ENCODE peak calls at places on chromosomes 13 and 19, in five cellular contexts. Y is stimulated activated CD4-positive, alpha-beta T cell treated with anti-CD3 and anti-CD28 coated beads, Interleukin-12 subunit alpha, Interleukin-12 subunit beta, amount 100 ng/mL, for 4 hours; T is CD8-positive, alpha-beta memory T cell; N is HFF-Myc; Z is cardiac muscle cell. S is an unnamed sample.
A peak's percentile ranks its signal among the peaks of the same experiment; 100 is the strongest.

GRCh38 chr13:108551674-108552073 is 77.7 kb upstream of the MYO16 start:
- DNase-seq in Y (no peak), T (no peak), N (peak; percentile 10), Z (no peak), S (no peak)

GRCh38 chr19:45110811-45111210 is 17.8 kb downstream of the PPP1R37 start:
- DNase-seq in Y (no peak), T (no peak), N (no peak), Z (no peak), S (no peak)

GRCh38 chr19:48102870-48103751 is 7.5 kb downstream of the PLA2G4C start:
- DNase-seq in Y (no peak), T (no peak), N (no peak), Z (peak; percentile 53), S (peak; percentile 81)

GRCh38 chr19:10091892-10092641 is 6.0 kb downstream of the SHFL start:
- DNase-seq in Y (no peak), T (no peak), N (no peak), Z (no peak), S (no peak)

GRCh38 chr13:110875243-110875642 is 39.6 kb downstream of the ANKRD10 start:
- DNase-seq in Y (no peak), T (no peak), N (no peak), Z (no peak), S (no peak)

GRCh38 chr19:17542042-17542441 is 13.4 kb upstream of the COLGALT1 start:
- DNase-seq in Y (no peak), T (no peak), N (no peak), Z (no peak), S (no peak)

GRCh38 chr19:16895467-16896097 is 6.8 kb downstream of the F2RL3 start:
- DNase-seq in Y (no peak), T (no peak), N (no peak), Z (peak; percentile 24), S (no peak)

GRCh38 chr13:33787051-33787591 is 30.8 kb upstream of the RFC3 start:
- DNase-seq in Y (no peak), T (no peak), N (no peak), Z (no peak), S (peak; percentile 24)

GRCh38 chr19:10517361-10517759 is at the start of gene S1PR5:
- DNase-seq in Y (no peak), T (peak; percentile 53), N (no peak), Z (no peak), S (peak; percentile 62)

GRCh38 chr13:30037766-30038165 is 187.3 kb upstream of the UBL3 start:
- DNase-seq in Y (no peak), T (no peak), N (peak; percentile 3), Z (peak; percentile 40), S (no peak)

GRCh38 chr19:16115309-16116039 is 3.8 kb downstream of the RAB8A start:
- DNase-seq in Y (no peak), T (no peak), N (no peak), Z (no peak), S (no peak)

GRCh38 chr13:57553932-57554331 is 77.6 kb upstream of the PCDH17 start:
- DNase-seq in Y (no peak), T (no peak), N (no peak), Z (no peak), S (no peak)

GRCh38 chr13:113980489-113981064 is 6.7 kb upstream of the C13orf46 start:
- DNase-seq in Y (no peak), T (peak; percentile 33), N (no peak), Z (no peak), S (no peak)

GRCh38 chr19:15331419-15332310 is 674 bp downstream of the BRD4 start:
- DNase-seq in Y (peak; percentile 65), T (peak; percentile 76), N (no peak), Z (peak; percentile 63), S (no peak)

GRCh38 chr13:46595136-46595917 is 42.4 kb downstream of the LRCH1 start:
- DNase-seq in Y (no peak), T (no peak), N (peak; percentile 74), Z (peak; percentile 40), S (no peak)

GRCh38 chr13:48594080-48594815 is 59.5 kb upstream of the CYSLTR2 start:
- DNase-seq in Y (no peak), T (no peak), N (no peak), Z (no peak), S (peak; percentile 10)

GRCh38 chr19:1512671-1513491 is at the start of gene ADAMTSL5:
- DNase-seq in Y (peak; percentile 70), T (peak; percentile 60), N (no peak), Z (peak; percentile 71), S (peak; percentile 41)

GRCh38 chr13:71879129-71879535 is 12.1 kb upstream of the DACH1 start:
- DNase-seq in Y (no peak), T (no peak), N (peak; percentile 22), Z (peak; percentile 63), S (peak; percentile 51)

S was measured in ELF-1.